ENCODE peak calls at places on chromosomes 11 and 22, in seven cellular contexts. B, Q, D, Z, T, E and L are unnamed samples.

GRCh38 chr11:116649268-116649667 is 123.5 kb downstream of the BUD13 start:
- DNase-seq in Q (no peak), E (no peak), D (peak), B (no peak), T (no peak), Z (no peak), L (no peak)

GRCh38 chr22:28139993-28140392 is 220.9 kb upstream of the PITPNB start:
- DNase-seq in Q (no peak), B (peak), Z (no peak), T (no peak), E (peak), D (no peak), L (peak)

GRCh38 chr11:27505781-27506180 is 788 bp downstream of the LIN7C start:
- DNase-seq in E (no peak), D (no peak), B (no peak), T (no peak), Q (no peak), Z (no peak), L (no peak)

GRCh38 chr11:8512547-8512946 is 81.5 kb downstream of the STK33 start:
- DNase-seq in B (no peak), E (no peak), Q (no peak), T (no peak), D (no peak), Z (no peak), L (no peak)

GRCh38 chr22:22896601-22897000 is 9.0 kb downstream of the IGLL5 start:
- DNase-seq in D (no peak), B (no peak), Q (no peak), E (no peak), T (no peak), Z (no peak), L (no peak)

GRCh38 chr11:58922475-58922874 is 16.8 kb upstream of the GLYATL1 start:
- DNase-seq in Q (no peak), T (no peak), Z (no peak), B (no peak), E (no peak), D (no peak), L (no peak)

GRCh38 chr22:23012081-23012622 is 58.2 kb upstream of the GNAZ start:
- DNase-seq in Z (peak), T (no peak), B (no peak), E (no peak), Q (no peak), D (no peak), L (no peak)

GRCh38 chr11:11407065-11407737 is 54.2 kb upstream of the CSNK2A3 start:
- DNase-seq in T (peak), E (peak), D (no peak), Q (no peak), B (no peak), Z (no peak), L (no peak)

GRCh38 chr11:70606951-70607330 is 208.6 kb downstream of the CTTN start:
- DNase-seq in B (no peak), T (no peak), Q (no peak), Z (no peak), E (no peak), D (no peak), L (no peak)

GRCh38 chr22:38120359-38121110 is 10.1 kb upstream of the BAIAP2L2 start:
- DNase-seq in B (no peak), E (no peak), Z (no peak), D (no peak), Q (no peak), T (no peak), L (no peak)